ENCODE peak calls at places on chromosome 1, in seven cellular contexts. T is LHCN-M2; X is activated CD8-positive, alpha-beta memory T cell treated with anti-CD3 and anti-CD28 coated beads for 4 hours; P is HEK293T; K is H1; N is OCI-M1; H is right cardiac atrium. D is an unnamed sample.

GRCh38 chr1:173868266-173869107 is at the start of gene ZBTB37:
- DNase-seq in T (no peak), X (peak), P (peak), K (peak), N (peak), H (peak), D (peak)

GRCh38 chr1:55997550-55997949 is 581.8 kb downstream of the PLPP3 start:
- DNase-seq in T (no peak), X (no peak), P (no peak), K (no peak), N (no peak), H (no peak), D (no peak)

GRCh38 chr1:181504294-181505115 is 21.2 kb downstream of the CACNA1E start:
- DNase-seq in T (no peak), X (no peak), P (peak), K (peak), N (peak), H (no peak), D (no peak)

GRCh38 chr1:179591592-179592580 is at the start of gene TDRD5:
- DNase-seq in T (no peak), X (no peak), P (no peak), K (no peak), N (no peak), H (no peak), D (no peak)

GRCh38 chr1:198232407-198232806 is 75.6 kb downstream of the NEK7 start:
- DNase-seq in T (peak), X (no peak), P (no peak), K (no peak), N (no peak), H (no peak), D (no peak)

GRCh38 chr1:41890841-41891311 is 27.8 kb downstream of the HIVEP3 start:
- DNase-seq in T (no peak), X (no peak), P (no peak), K (no peak), N (peak), H (peak), D (no peak)

GRCh38 chr1:116580446-116581322 is 9.9 kb upstream of the CD58 start:
- DNase-seq in T (no peak), X (no peak), P (no peak), K (no peak), N (no peak), H (no peak), D (no peak)

GRCh38 chr1:201021333-201022177 is 2.0 kb downstream of the KIF21B start:
- DNase-seq in T (no peak), X (no peak), P (no peak), K (no peak), N (no peak), H (no peak), D (no peak)

GRCh38 chr1:232634086-232634485 is 4.2 kb upstream of the SIPA1L2 start:
- DNase-seq in T (no peak), X (no peak), P (no peak), K (no peak), N (no peak), H (peak), D (no peak)

GRCh38 chr1:76238094-76238551 is 163.6 kb downstream of the ST6GALNAC3 start:
- DNase-seq in T (no peak), X (no peak), P (no peak), K (no peak), N (no peak), H (no peak), D (no peak)